ENCODE peak calls at places on chromosomes 11 and 22, in ten cellular contexts. W, N, P, X, K, F, L, E, M and R are unnamed samples.

GRCh38 chr11:44778200-44779100 is 51.7 kb downstream of the TSPAN18 start:
- DNase-seq in W (no peak), N (no peak), P (no peak), X (no peak), K (peak; percentile 11), F (no peak), L (peak; percentile 27), E (no peak), M (no peak), R (no peak)

GRCh38 chr22:43152355-43153071 is 1.2 kb downstream of the TSPO start:
- DNase-seq in W (no peak), N (peak; percentile 90), P (no peak), X (peak; percentile 88), K (peak; percentile 85), F (peak; percentile 93), L (peak; percentile 89), E (peak; percentile 79), M (peak; percentile 56), R (peak; percentile 81)

GRCh38 chr11:110613526-110613925 is 98.7 kb downstream of the ARHGAP20 start:
- DNase-seq in W (no peak), N (no peak), P (no peak), X (no peak), K (no peak), F (no peak), L (no peak), E (no peak), M (no peak), R (no peak)

GRCh38 chr11:111878385-111878765 is 590 bp downstream of the FDXACB1 start:
- DNase-seq in W (peak; percentile 39), N (no peak), P (no peak), X (no peak), K (no peak), F (no peak), L (no peak), E (no peak), M (no peak), R (no peak)

GRCh38 chr11:64341851-64342791 is 2.1 kb downstream of the CCDC88B start:
- DNase-seq in W (peak; percentile 94), N (peak; percentile 93), P (peak; percentile 93), X (peak; percentile 97), K (peak; percentile 93), F (peak; percentile 96), L (peak; percentile 96), E (peak; percentile 91), M (peak; percentile 86), R (peak; percentile 94)

GRCh38 chr22:20783844-20784723 is 10.2 kb downstream of the SERPIND1 start:
- DNase-seq in W (peak; percentile 83), N (no peak), P (peak; percentile 62), X (peak; percentile 64), K (peak; percentile 48), F (no peak), L (peak; percentile 84), E (no peak), M (peak; percentile 7), R (no peak)

GRCh38 chr22:28139993-28140392 is 220.9 kb upstream of the PITPNB start:
- DNase-seq in W (no peak), N (no peak), P (no peak), X (no peak), K (no peak), F (no peak), L (no peak), E (no peak), M (no peak), R (no peak)

GRCh38 chr11:720642-721346 is 14.8 kb downstream of the EPS8L2 start:
- DNase-seq in W (peak; percentile 91), N (peak; percentile 48), P (peak; percentile 91), X (peak; percentile 80), K (no peak), F (peak; percentile 59), L (peak; percentile 59), E (no peak), M (no peak), R (no peak)

GRCh38 chr22:20951151-20951931 is 15.7 kb upstream of the AIFM3 start:
- DNase-seq in W (no peak), N (no peak), P (no peak), X (peak; percentile 36), K (no peak), F (no peak), L (no peak), E (no peak), M (no peak), R (no peak)

GRCh38 chr11:46026616-46027293 is 94.5 kb downstream of the PHF21A start:
- DNase-seq in W (no peak), N (no peak), P (no peak), X (no peak), K (no peak), F (no peak), L (no peak), E (no peak), M (no peak), R (no peak)

GRCh38 chr11:29125621-29126020 is 891.2 kb downstream of the KCNA4 start:
- DNase-seq in W (no peak), N (no peak), P (no peak), X (no peak), K (no peak), F (no peak), L (no peak), E (no peak), M (no peak), R (no peak)

GRCh38 chr11:29120329-29120695 is 896.5 kb downstream of the KCNA4 start:
- DNase-seq in W (no peak), N (no peak), P (no peak), X (no peak), K (no peak), F (no peak), L (no peak), E (no peak), M (no peak), R (no peak)

GRCh38 chr11:29124436-29124835 is 892.4 kb downstream of the KCNA4 start:
- DNase-seq in W (no peak), N (no peak), P (peak; percentile 18), X (no peak), K (no peak), F (no peak), L (no peak), E (no peak), M (no peak), R (no peak)

GRCh38 chr11:29119116-29119515 is 897.7 kb downstream of the KCNA4 start:
- DNase-seq in W (no peak), N (no peak), P (no peak), X (no peak), K (no peak), F (no peak), L (no peak), E (no peak), M (no peak), R (no peak)

GRCh38 chr11:29119691-29120328 is 897.0 kb downstream of the KCNA4 start:
- DNase-seq in W (no peak), N (no peak), P (no peak), X (no peak), K (no peak), F (no peak), L (no peak), E (no peak), M (no peak), R (no peak)
- H3K27ac ChIP-seq in W (no peak overlapping the region), N (peak overlapping the region; percentile 14), P (no peak overlapping the region), X (peak overlapping the region; percentile 43), K (no peak overlapping the region), F (no peak overlapping the region), L (no peak overlapping the region), E (no peak overlapping the region), M (no peak overlapping the region), R (peak overlapping the region; percentile 84)

GRCh38 chr11:113506893-113507292 is 31.7 kb upstream of the DRD2 start:
- DNase-seq in W (no peak), N (no peak), P (no peak), X (no peak), K (no peak), F (no peak), L (no peak), E (no peak), M (no peak), R (no peak)

GRCh38 chr11:113506461-113506860 is 31.3 kb upstream of the DRD2 start:
- DNase-seq in W (no peak), N (no peak), P (no peak), X (no peak), K (no peak), F (no peak), L (no peak), E (no peak), M (no peak), R (no peak)

GRCh38 chr11:113505046-113505445 is 29.8 kb upstream of the DRD2 start:
- DNase-seq in W (no peak), N (no peak), P (no peak), X (no peak), K (no peak), F (no peak), L (no peak), E (no peak), M (no peak), R (no peak)

GRCh38 chr11:113504586-113504985 is 29.4 kb upstream of the DRD2 start:
- DNase-seq in W (no peak), N (no peak), P (no peak), X (no peak), K (no peak), F (no peak), L (no peak), E (no peak), M (no peak), R (no peak)

DNA sequence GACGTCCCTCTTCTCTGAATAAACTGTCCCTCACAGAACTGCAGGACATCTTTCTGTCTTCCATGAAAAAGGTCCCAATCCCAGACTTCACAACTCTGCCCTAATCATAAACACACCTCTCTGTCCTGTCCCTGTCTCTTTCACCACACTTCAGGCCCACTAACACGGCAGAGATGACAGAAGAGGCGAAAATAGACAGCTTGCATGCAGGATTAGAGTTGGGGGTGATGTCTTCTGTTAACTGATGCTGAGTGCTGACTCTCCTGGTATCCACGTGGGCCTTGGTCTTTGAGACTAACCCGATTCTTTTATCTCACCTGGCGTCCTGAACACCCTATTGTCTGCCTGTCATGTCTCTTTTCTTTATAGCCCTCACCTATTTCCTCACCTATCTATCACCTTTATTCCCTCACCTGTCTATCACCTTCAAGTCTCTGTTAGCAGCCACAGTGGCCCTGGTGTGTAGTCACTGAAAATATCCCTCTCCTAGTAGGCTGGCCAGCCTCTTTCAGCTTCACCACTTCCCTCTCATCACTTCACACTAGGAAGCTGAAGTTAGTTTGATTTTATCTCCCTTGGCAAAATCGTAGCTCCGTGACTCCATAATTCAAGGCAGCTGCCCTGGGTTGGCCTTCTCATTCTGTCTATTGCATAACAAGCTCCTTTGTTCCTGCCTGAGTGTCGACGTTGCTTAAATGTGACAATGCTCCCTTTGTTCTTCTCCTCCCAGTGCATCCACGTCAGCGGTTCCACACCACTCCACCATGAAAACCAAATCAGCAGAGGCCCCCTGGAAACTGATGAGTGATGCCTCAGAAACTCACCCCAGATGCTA is 30.6 kb upstream of the DRD2 start:
- DNase-seq in W (no peak), N (no peak), P (peak; percentile 33), X (no peak), K (no peak), F (no peak), L (no peak), E (no peak), M (no peak), R (no peak)
- H3K4me1 ChIP-seq in W (no peaks in the 10 kb centered on the region), N (no peaks in the 10 kb centered on the region), P (peaks cover 6% of the 10 kb centered on the region), X (no peaks in the 10 kb centered on the region), K (no peaks in the 10 kb centered on the region), F (no peaks in the 10 kb centered on the region), L (no peaks in the 10 kb centered on the region), E (no peaks in the 10 kb centered on the region), M (no peaks in the 10 kb centered on the region), R (no peaks in the 10 kb centered on the region)

GRCh38 chr11:18599739-18600230 is at the start of gene MISFA:
- DNase-seq in W (no peak), N (no peak), P (no peak), X (no peak), K (no peak), F (no peak), L (no peak), E (no peak), M (no peak), R (no peak)
- H3K27ac ChIP-seq in W (no peak within 1 kb of the TSS), N (no peak within 1 kb of the TSS), P (no peak within 1 kb of the TSS), X (no peak within 1 kb of the TSS), K (no peak within 1 kb of the TSS), F (no peak within 1 kb of the TSS), L (no peak within 1 kb of the TSS), E (peak within 1 kb of the TSS; percentile 75), M (no peak within 1 kb of the TSS), R (no peak within 1 kb of the TSS)

GRCh38 chr22:50201191-50202129 is 649 bp downstream of the SELENOO start:
- DNase-seq in W (peak; percentile 52), N (no peak), P (peak; percentile 73), X (peak; percentile 45), K (peak; percentile 45), F (peak; percentile 62), L (no peak), E (no peak), M (no peak), R (no peak)
- H3K4me1 ChIP-seq in W (peaks cover 8% of the 10 kb centered on the region), N (no peaks in the 10 kb centered on the region), P (peaks cover 10% of the 10 kb centered on the region), X (peaks cover 7% of the 10 kb centered on the region), K (peaks cover 23% of the 10 kb centered on the region), F (peaks cover 25% of the 10 kb centered on the region), L (no peaks in the 10 kb centered on the region), E (peaks cover 66% of the 10 kb centered on the region), M (peaks cover 23% of the 10 kb centered on the region), R (no peaks in the 10 kb centered on the region)